ENCODE peak calls at places on chromosomes 4 and X, in seven cellular contexts. D, B, E, A, M, J and V are unnamed samples.

GRCh38 chr4:67465032-67465762 is 80.1 kb downstream of the CENPC start:
- DNase-seq in D (peak; percentile 14), B (no peak), E (peak; percentile 55), A (no peak), M (no peak), J (no peak), V (no peak)

GRCh38 chr4:21992330-21992729 is 43.8 kb upstream of the KCNIP4 start:
- DNase-seq in D (no peak), B (no peak), E (no peak), A (no peak), M (no peak), J (no peak), V (no peak)

GRCh38 chr4:185773419-185773818 is 38.6 kb downstream of the SORBS2 start:
- DNase-seq in D (peak; percentile 59), B (no peak), E (no peak), A (no peak), M (no peak), J (no peak), V (no peak)

GRCh38 chr4:1855334-1856070 is 454 bp downstream of the LETM1 start:
- DNase-seq in D (peak; percentile 43), B (no peak), E (no peak), A (no peak), M (no peak), J (no peak), V (peak; percentile 49)

GRCh38 chrX:112235547-112235946 is 153.0 kb upstream of the TRPC5 start:
- DNase-seq in D (no peak), B (no peak), E (peak; percentile 8), A (no peak), M (no peak), J (no peak), V (no peak)

GRCh38 chr4:115233600-115233999 is 120.2 kb upstream of the NDST4 start:
- DNase-seq in D (no peak), B (no peak), E (no peak), A (no peak), M (no peak), J (no peak), V (no peak)

GRCh38 chr4:121072080-121072835 is at the start of gene NDNF:
- DNase-seq in D (peak; percentile 74), B (no peak), E (peak; percentile 6), A (no peak), M (peak; percentile 52), J (no peak), V (no peak)

GRCh38 chrX:154735695-154736393 is 15.0 kb downstream of the GAB3 start:
- DNase-seq in D (peak; percentile 38), B (no peak), E (peak; percentile 93), A (no peak), M (no peak), J (no peak), V (no peak)

GRCh38 chrX:133929836-133930464 is 55.4 kb downstream of the GPC3 start:
- DNase-seq in D (no peak), B (no peak), E (no peak), A (no peak), M (no peak), J (no peak), V (no peak)

GRCh38 chr4:60579335-60579734 is 620.8 kb upstream of the ADGRL3 start:
- DNase-seq in D (no peak), B (no peak), E (peak; percentile 40), A (no peak), M (no peak), J (no peak), V (no peak)

GRCh38 chr4:83535520-83535944 is 376 bp upstream of the GPAT3 start:
- DNase-seq in D (peak; percentile 34), B (peak; percentile 42), E (peak; percentile 76), A (no peak), M (peak; percentile 46), J (peak; percentile 34), V (no peak)

GRCh38 chr4:36111180-36111579 is 133.1 kb downstream of the ARAP2 start:
- DNase-seq in D (no peak), B (no peak), E (peak; percentile 23), A (no peak), M (no peak), J (no peak), V (no peak)

GRCh38 chr4:143381171-143382118 is 44.8 kb downstream of the GAB1 start:
- DNase-seq in D (peak; percentile 58), B (peak; percentile 85), E (peak; percentile 93), A (peak; percentile 61), M (no peak), J (peak; percentile 83), V (peak; percentile 70)

GRCh38 chrX:74578137-74578536 is 36.3 kb downstream of the RLIM start:
- DNase-seq in D (no peak), B (no peak), E (no peak), A (no peak), M (no peak), J (no peak), V (no peak)

GRCh38 chrX:73877687-73878086 is 314.7 kb downstream of the CHIC1 start:
- DNase-seq in D (no peak), B (no peak), E (no peak), A (no peak), M (no peak), J (no peak), V (no peak)

GRCh38 chr4:167930171-167930570 is 162.2 kb upstream of the ANXA10 start:
- DNase-seq in D (no peak), B (no peak), E (no peak), A (no peak), M (no peak), J (no peak), V (no peak)

GRCh38 chr4:101835121-101835904 is 44.8 kb downstream of the BANK1 start:
- DNase-seq in D (peak; percentile 15), B (peak; percentile 24), E (peak; percentile 31), A (no peak), M (no peak), J (peak; percentile 7), V (no peak)

GRCh38 chrX:12865359-12865758 is 1.5 kb upstream of the TLR7 start:
- DNase-seq in D (no peak), B (no peak), E (no peak), A (peak; percentile 0), M (no peak), J (no peak), V (peak; percentile 7)

GRCh38 chr4:3168029-3168428 is 80.9 kb upstream of the MSANTD1 start:
- DNase-seq in D (no peak), B (no peak), E (peak; percentile 76), A (no peak), M (no peak), J (no peak), V (no peak)